ENCODE peak calls at places on chromosomes 13 and 19, in five cellular contexts. Z is cardiac muscle cell, H is sigmoid colon, N is DND-41, A is HepG2. U is an unnamed sample.

GRCh38 chr19:34265221-34265650 is 10.9 kb downstream of the GARRE1 start:
- DNase-seq in Z (no peak), H (no peak), N (no peak), A (no peak), U (no peak)

GRCh38 chr13:27228131-27228530 is 23.2 kb upstream of the RPL21 start:
- DNase-seq in Z (no peak), H (no peak), N (no peak), A (no peak), U (no peak)

GRCh38 chr19:43432866-43433673 is 18.4 kb downstream of the TEX101 start:
- DNase-seq in Z (peak), H (peak), N (peak), A (peak), U (peak)

GRCh38 chr13:28568286-28568685 is 73.4 kb upstream of the FLT1 start:
- DNase-seq in Z (peak), H (peak), N (peak), A (no peak), U (no peak)

GRCh38 chr13:111315347-111315995 is 5.0 kb upstream of the TEX29 start:
- DNase-seq in Z (peak), H (no peak), N (no peak), A (no peak), U (no peak)

GRCh38 chr19:34962281-34962944 is 1.6 kb downstream of the ZNF792 start:
- DNase-seq in Z (peak), H (no peak), N (peak), A (peak), U (no peak)

GRCh38 chr19:50418186-50419021 is at the start of gene SPIB:
- DNase-seq in Z (no peak), H (no peak), N (no peak), A (no peak), U (no peak)

GRCh38 chr19:44803442-44804428 is 5.2 kb upstream of the BCAM start:
- DNase-seq in Z (no peak), H (no peak), N (no peak), A (no peak), U (no peak)

GRCh38 chr13:101399365-101399764 is 16.9 kb downstream of the NALCN start:
- DNase-seq in Z (no peak), H (no peak), N (no peak), A (no peak), U (no peak)

GRCh38 chr19:33671211-33671610 is 49.5 kb downstream of the CHST8 start:
- DNase-seq in Z (no peak), H (no peak), N (no peak), A (no peak), U (no peak)

GRCh38 chr13:49635599-49636433 is 7.5 kb downstream of the ARL11 start:
- DNase-seq in Z (peak), H (no peak), N (peak), A (peak), U (peak)

GRCh38 chr19:18171605-18172327 is 1.8 kb upstream of the IFI30 start:
- DNase-seq in Z (no peak), H (no peak), N (no peak), A (no peak), U (no peak)

DNA sequence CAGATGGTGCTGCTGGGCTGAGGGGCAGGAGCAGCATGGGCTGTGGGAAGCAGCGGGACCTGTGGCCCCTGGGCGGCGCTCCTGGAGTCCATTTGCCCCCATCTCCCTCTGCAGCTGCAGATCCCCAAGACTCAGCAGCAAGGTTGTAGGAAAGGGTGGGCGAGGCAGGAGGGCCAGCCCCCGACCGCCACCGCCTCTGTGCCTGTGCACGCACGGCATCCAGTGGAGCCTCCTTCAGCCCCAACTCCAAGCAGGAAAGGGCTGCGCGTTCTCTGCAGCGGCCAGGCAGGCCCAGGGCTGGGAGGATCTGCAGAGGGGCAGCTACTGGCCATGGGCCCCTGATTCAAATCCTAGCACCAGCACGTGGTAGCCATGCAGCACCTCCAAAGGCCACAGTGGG is 20.8 kb downstream of the DPF1 start:
- DNase-seq in Z (no peak), H (no peak), N (no peak), A (no peak), U (no peak)
- H3K4me3 ChIP-seq in Z (no peak), H (no peak), N (no peak), A (no peak), U (no peak)

DNA sequence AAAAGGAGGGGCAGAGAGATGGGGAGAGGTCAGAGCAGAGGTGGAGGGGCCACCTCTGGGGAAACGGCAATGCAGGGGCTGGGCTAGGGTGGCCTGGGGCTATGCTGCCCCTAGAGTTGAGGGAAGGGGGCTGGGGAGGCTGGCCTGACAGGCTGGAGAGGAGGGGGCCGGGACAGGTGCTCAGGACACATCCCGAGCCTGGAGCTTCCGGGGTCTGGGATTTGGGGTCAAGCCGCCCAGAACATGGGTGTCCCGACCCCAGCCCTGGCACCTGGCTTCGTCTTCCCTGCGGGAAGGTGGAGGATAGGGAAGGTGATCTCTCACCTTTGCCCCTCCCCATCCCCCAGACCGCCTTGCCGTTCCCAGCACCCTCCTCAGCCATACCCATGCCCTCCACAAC is 12.6 kb upstream of the ASF1B start:
- DNase-seq in Z (no peak), H (no peak), N (no peak), A (no peak), U (no peak)
- H3K4me3 ChIP-seq in Z (no peak), H (peak), N (no peak), A (no peak), U (peak)

DNA sequence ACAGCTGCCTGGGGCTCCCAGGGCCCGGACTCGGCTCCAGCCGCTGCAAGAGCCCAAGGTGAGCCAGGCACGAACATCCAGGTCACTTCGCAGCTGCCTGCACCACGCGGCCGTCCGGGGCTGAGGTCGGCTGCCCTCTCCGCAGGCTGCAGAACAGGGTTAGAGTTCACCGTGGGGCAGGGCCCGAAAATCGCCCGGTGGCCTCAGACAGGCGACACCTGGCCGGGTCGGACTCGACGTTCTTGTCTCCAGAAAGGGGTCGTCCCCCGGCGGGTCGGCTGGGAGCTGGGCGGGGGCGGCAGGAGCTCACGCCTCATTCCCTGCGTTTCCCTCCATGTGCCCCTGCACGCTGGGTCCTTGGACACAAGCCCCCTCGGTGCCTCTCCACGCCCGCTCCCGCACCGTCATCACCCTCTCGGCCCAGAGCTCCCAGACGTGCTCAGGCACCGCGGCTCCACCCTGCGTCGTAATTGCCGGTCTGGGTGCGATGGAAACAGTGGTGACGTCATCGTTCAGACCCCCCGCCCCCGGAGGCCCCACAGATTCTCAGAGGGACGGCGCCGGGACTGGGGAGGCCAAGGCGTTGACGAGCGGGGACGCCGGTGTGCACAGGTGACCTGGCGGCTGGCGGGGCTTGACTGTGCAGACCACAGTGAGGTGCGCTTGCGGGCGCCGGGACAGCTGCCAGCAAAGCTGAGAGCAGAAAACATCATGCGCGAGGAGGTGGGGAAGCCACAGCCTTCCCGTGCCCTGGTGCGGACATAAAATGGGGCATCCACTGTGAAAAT is 4.0 kb upstream of the GRIN3B start:
- DNase-seq in Z (peak), H (no peak), N (peak), A (no peak), U (peak)
- H3K4me3 ChIP-seq in Z (no peak), H (no peak), N (no peak), A (no peak), U (peak)

GRCh38 chr19:6465663-6466062 is 1.6 kb downstream of the CRB3 start:
- DNase-seq in Z (no peak), H (no peak), N (no peak), A (no peak), U (no peak)

GRCh38 chr19:6465006-6465405 is 935 bp downstream of the CRB3 start:
- DNase-seq in Z (no peak), H (no peak), N (no peak), A (no peak), U (no peak)

GRCh38 chr19:6467384-6467783 is 3.3 kb downstream of the CRB3 start:
- DNase-seq in Z (no peak), H (no peak), N (no peak), A (no peak), U (no peak)

GRCh38 chr19:6466526-6467248 is 2.6 kb downstream of the CRB3 start:
- DNase-seq in Z (no peak), H (no peak), N (no peak), A (no peak), U (no peak)

DNA sequence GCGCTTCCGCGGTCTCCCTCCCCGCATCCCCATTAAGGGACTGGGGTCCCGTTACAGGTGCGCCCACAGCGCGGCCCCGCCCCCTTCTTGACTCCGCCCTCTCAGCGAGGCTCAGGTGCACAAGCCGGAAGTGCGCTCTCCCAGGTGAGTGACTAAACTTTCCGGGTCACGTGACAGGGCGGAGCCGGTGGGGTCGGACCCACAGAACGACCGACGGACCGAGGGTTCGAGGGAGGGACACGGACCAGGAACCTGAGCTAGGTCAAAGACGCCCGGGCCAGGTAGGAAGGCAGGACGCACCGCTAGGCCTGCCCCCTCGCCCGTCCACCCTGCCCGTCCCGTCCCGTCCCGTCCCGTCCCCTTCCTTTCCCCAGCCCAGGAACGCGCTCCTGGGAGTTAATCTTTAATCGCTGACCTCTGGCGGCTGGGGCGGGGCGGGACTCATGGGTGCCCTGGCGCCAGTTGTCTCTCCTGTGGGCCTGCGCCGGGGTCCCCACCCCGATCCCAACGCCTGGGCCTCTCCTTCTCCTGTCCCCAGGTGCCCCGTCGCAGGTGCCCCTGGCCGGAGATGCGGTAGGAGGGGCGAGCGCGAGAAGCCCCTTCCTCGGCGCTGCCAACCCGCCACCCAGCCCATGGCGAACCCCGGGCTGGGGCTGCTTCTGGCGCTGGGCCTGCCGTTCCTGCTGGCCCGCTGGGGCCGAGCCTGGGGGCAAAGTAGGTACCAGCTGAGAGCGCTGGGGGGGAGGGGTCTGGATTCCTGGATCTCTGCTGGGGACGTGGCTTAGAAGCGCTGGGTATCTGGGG is at the start of gene CRB3:
- DNase-seq in Z (no peak), H (no peak), N (no peak), A (peak), U (peak)
- H3K4me3 ChIP-seq in Z (peak), H (peak), N (no peak), A (peak), U (peak)

GRCh38 chr19:47047272-47047930 is 1.0 kb downstream of the TMEM160 start:
- DNase-seq in Z (no peak), H (no peak), N (no peak), A (no peak), U (no peak)
- H3K4me3 ChIP-seq in Z (peak), H (peak), N (peak), A (peak), U (peak)

DNA sequence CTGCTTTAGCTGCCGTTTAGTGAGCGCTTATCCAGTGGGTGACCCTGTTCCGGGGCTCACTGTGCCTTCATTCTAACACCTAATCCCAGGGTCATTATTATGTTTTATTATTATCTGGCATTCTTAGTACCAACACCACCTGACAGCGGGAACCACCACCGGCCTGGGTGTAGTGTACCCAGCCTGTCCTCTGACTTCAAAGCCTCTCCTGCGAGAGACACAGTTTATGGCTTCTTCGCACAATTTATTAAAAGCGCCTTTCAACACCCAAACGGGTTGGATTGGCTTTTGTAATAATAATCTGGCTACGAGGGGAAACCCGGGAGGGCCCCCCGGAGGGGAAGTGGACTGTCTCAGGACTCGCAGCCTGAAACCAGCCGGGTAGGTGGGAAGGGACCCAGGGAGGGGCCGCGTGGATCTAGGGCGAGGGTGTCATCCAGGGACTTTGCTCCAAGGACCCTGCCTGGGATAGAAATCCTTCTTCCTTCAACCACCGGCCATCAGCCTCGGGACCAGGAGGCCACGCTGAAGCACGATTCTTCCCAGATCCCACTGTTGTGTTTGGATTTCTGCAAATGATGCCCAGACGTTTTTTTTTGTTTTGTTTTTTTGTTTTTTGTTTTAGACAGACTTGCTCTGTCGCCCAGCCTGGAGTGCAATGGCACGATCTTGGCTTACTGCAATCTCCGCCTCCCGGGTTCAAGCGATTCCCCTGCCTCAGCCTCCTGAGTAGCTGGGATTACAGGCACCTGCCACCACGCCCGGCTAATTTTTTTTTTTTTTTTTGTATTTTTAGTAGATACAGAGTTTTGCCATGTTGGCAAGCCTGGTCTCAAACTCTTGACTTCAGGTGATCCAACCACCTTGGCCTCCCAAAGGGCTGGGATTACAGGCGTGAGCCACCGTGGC is 1.6 kb upstream of the ZBTB7A start:
- DNase-seq in Z (no peak), H (no peak), N (no peak), A (no peak), U (no peak)
- H3K4me3 ChIP-seq in Z (peak), H (peak), N (peak), A (peak), U (peak)

U was measured in CD8-positive, alpha-beta T cell.